ENCODE peak calls at places on chromosomes 16 and 17, in four cellular contexts. M, X, N and D are unnamed samples.

GRCh38 chr17:28057731-28058246 is 15.3 kb downstream of the NLK start:
- DNase-seq in M (no peak), X (no peak), N (peak), D (no peak)

GRCh38 chr17:50955160-50955559 is 89.0 kb upstream of the TOB1 start:
- DNase-seq in M (no peak), X (no peak), N (no peak), D (no peak)

GRCh38 chr17:1703063-1703462 is 7.1 kb downstream of the TLCD2 start:
- DNase-seq in M (no peak), X (no peak), N (no peak), D (no peak)

GRCh38 chr16:11835891-11836652 is 15.3 kb downstream of the RSL1D1 start:
- DNase-seq in M (no peak), X (no peak), N (no peak), D (no peak)

GRCh38 chr17:2054262-2054739 is 602 bp upstream of the HIC1 start:
- DNase-seq in M (no peak), X (peak), N (no peak), D (no peak)

GRCh38 chr17:9520649-9521435 is 54.8 kb downstream of the STX8 start:
- DNase-seq in M (no peak), X (no peak), N (no peak), D (no peak)

GRCh38 chr16:51110618-51111234 is 40.3 kb downstream of the SALL1 start:
- DNase-seq in M (no peak), X (no peak), N (no peak), D (no peak)

GRCh38 chr16:73047536-73048291 is at the start of gene ZFHX3:
- DNase-seq in M (no peak), X (no peak), N (peak), D (peak)

GRCh38 chr17:79002796-79003593 is 6.6 kb downstream of the CANT1 start:
- DNase-seq in M (no peak), X (no peak), N (no peak), D (no peak)

GRCh38 chr16:58449306-58449705 is 50.6 kb upstream of the NDRG4 start:
- DNase-seq in M (no peak), X (no peak), N (no peak), D (no peak)

GRCh38 chr17:8003594-8004181 is 1.3 kb downstream of the GUCY2D start:
- DNase-seq in M (no peak), X (no peak), N (no peak), D (peak)

GRCh38 chr17:31673076-31673475 is 186.0 kb downstream of the COPRS start:
- DNase-seq in M (no peak), X (no peak), N (no peak), D (no peak)

GRCh38 chr17:19978206-19978802 is 676 bp upstream of the AKAP10 start:
- DNase-seq in M (no peak), X (no peak), N (no peak), D (no peak)

GRCh38 chr16:11621920-11622651 is 35.4 kb upstream of the LITAF start:
- DNase-seq in M (no peak), X (no peak), N (no peak), D (no peak)

GRCh38 chr16:81703177-81704155 is 75.6 kb upstream of the PLCG2 start:
- DNase-seq in M (no peak), X (no peak), N (no peak), D (no peak)

GRCh38 chr17:72931163-72931562 is 161.3 kb downstream of the SLC39A11 start:
- DNase-seq in M (no peak), X (no peak), N (no peak), D (no peak)

GRCh38 chr17:16873654-16874035 is 98.3 kb downstream of the TNFRSF13B start:
- DNase-seq in M (no peak), X (no peak), N (no peak), D (no peak)

GRCh38 chr17:76547183-76547641 is 7.4 kb downstream of the PRCD start:
- DNase-seq in M (peak), X (peak), N (peak), D (peak)

GRCh38 chr17:9247401-9247938 is 226.2 kb downstream of the NTN1 start:
- DNase-seq in M (no peak), X (no peak), N (no peak), D (no peak)

GRCh38 chr16:82882982-82883863 is 256.5 kb downstream of the CDH13 start:
- DNase-seq in M (no peak), X (no peak), N (no peak), D (no peak)

GRCh38 chr16:29815032-29815721 is 775 bp upstream of the PAGR1 start:
- DNase-seq in M (no peak), X (no peak), N (no peak), D (peak)

GRCh38 chr17:43559161-43559816 is 13.1 kb upstream of the ETV4 start:
- DNase-seq in M (no peak), X (no peak), N (peak), D (no peak)

GRCh38 chr16:75257886-75258806 is 6.7 kb upstream of the BCAR1 start:
- DNase-seq in M (no peak), X (no peak), N (no peak), D (peak)

GRCh38 chr17:78442648-78443128 is 64.2 kb downstream of the PGS1 start:
- DNase-seq in M (no peak), X (no peak), N (no peak), D (no peak)

GRCh38 chr16:20944861-20945390 is 44.4 kb downstream of the LYRM1 start:
- DNase-seq in M (peak), X (no peak), N (peak), D (no peak)

GRCh38 chr17:37177234-37177633 is 198.6 kb upstream of the C17orf78 start:
- DNase-seq in M (no peak), X (no peak), N (no peak), D (no peak)

GRCh38 chr16:27463741-27464662 is 62.0 kb downstream of the IL21R start:
- DNase-seq in M (no peak), X (no peak), N (no peak), D (no peak)

GRCh38 chr17:44222112-44222869 is 2.8 kb upstream of the UBTF start:
- DNase-seq in M (peak), X (no peak), N (peak), D (peak)

GRCh38 chr17:55818026-55818425 is 67.2 kb downstream of the PCTP start:
- DNase-seq in M (no peak), X (no peak), N (no peak), D (no peak)

GRCh38 chr17:44934745-44935105 is 12.8 kb downstream of the KIF18B start:
- DNase-seq in M (no peak), X (no peak), N (no peak), D (no peak)

GRCh38 chr17:40062347-40063033 is at the start of gene THRA:
- DNase-seq in M (peak), X (peak), N (no peak), D (peak)

GRCh38 chr17:72466199-72466598 is 345.4 kb downstream of the SOX9 start:
- DNase-seq in M (no peak), X (no peak), N (peak), D (no peak)

GRCh38 chr16:7405166-7405565 is 72.5 kb downstream of the RBFOX1 start:
- DNase-seq in M (no peak), X (peak), N (peak), D (no peak)

DNA sequence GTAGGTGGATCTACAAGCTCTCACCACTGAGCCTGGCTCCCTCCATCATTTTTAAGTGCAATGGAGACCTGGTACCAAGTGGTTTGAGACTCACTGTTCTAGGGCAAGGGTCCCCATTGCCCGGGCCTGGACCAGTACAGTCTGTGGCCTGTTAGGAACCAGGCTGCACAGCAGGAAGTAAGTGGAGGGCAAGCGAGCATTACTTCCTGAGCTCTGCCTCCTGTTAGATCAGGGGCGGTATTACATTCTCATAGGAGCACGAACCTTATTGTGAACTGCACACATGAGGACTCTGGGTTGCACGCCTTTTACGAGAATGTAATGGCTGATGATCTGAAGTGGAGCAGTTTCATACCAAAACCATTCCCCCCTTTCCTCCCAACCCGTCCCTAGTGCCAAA is 6.8 kb upstream of the ZNF594 start:
- DNase-seq in M (no peak), X (no peak), N (no peak), D (no peak)
- TF ChIP-seq ELF4 in M (no peak), X (no peak), N (no peak), D (no peak)

DNA sequence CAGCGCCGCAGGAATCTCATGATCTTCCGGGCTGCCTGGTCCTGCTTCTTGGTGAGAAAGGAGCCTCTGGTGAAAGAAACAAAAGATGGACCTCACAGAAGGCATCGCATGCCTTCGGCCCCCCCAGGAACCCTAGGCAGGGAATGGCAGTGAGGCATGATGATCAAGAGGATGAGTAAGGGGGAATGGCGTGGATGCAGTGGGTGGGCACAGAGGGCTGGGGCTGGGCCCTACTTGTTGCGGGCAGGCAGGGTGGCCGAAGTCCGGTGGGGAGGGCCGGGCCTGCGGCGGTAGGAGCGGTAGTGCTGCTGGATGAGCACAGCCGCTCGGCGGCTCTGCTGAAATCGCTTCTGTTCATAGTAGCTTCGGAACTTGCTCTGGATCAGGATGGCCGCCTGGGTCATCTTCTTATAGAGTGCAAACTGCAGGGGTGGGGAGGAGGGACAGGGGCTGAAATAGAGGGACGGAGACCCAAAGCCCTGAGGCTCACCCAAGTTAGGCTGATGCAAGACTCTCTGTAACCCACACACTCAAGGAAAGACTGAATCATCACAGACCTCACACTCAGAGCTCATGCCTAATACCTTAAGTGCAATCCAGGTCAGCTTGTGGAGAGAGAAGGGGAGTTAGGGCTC is 1.4 kb upstream of the SPAG7 start:
- DNase-seq in M (no peak), X (no peak), N (no peak), D (no peak)
- TF ChIP-seq ELF4 in M (no peak), X (no peak), N (no peak), D (no peak)

GRCh38 chr16:10539256-10539655 is 41.1 kb downstream of the EMP2 start:
- DNase-seq in M (no peak), X (no peak), N (no peak), D (no peak)
- TF ChIP-seq ELF4 in M (no peak), X (no peak), N (no peak), D (no peak)

GRCh38 chr16:70778901-70779309 is 22.1 kb downstream of the VAC14 start:
- DNase-seq in M (no peak), X (peak), N (peak), D (peak)
- TF ChIP-seq ELF4 in M (no peak), X (no peak), N (no peak), D (no peak)

DNA sequence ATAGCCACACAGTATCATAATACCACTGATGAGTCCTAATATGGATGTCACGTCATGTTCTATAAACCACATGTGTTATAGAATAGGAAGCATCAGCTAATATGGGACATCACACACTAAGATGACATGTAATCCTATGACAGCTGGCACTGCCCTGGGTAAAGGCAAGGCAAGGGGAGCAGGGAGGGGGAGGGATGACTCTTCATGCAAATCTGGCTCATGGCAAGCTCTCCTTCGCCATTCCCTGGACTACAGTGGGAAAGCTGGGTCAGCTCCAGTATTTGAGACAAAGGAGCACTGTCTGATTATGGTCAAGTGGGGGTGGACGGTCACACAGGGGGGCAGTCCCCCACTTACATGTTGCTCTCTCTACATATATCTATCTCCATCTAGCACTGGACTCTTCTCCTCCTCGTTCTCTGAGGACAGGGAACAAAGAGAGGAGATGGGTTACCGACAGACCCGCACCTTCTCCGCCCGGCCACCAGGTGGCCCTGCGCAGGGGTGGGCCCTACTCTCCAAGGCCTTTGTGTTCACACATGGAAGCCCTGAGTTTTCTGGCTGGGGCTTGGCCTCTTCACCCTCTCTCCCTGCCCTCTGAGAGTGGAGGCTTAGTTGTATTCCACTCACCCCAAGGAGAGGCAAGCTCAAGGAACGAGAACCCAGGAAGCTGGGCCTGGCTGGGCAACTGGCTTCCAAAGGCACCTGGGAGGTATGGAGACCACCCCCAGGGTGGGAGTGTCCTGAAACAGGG is 23.4 kb upstream of the MPO start:
- DNase-seq in M (peak), X (peak), N (peak), D (peak)
- TF ChIP-seq ELF4 in M (no peak), X (no peak), N (no peak), D (no peak)

GRCh38 chr16:68035227-68035626 is 12.1 kb downstream of the DUS2 start:
- DNase-seq in M (no peak), X (no peak), N (no peak), D (no peak)

GRCh38 chr16:68033101-68033500 is 10.0 kb downstream of the DUS2 start:
- DNase-seq in M (no peak), X (no peak), N (no peak), D (no peak)

GRCh38 chr16:68028996-68029395 is 5.9 kb downstream of the DUS2 start:
- DNase-seq in M (no peak), X (no peak), N (no peak), D (no peak)

DNA sequence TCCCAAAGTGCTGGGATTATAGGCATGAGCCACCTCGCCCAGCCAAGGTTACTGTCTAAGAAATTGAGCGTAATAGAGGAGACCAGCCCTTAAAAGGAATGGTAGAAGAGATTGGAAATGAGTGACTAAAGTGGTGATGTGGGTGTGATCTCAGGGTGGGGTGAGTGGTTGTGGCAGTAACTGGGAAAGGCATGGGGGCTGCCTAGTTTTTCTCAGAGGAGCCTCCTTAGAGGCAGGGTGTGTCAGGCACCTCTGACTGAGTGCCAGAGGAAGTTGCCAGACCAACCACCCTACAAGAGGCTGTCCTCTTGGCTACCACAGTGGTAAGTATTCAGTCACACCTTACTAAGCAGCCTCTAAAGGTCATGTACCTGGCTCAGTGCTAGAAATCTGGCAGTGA is 8.9 kb downstream of the DUS2 start:
- DNase-seq in M (no peak), X (no peak), N (no peak), D (no peak)
- TF ChIP-seq ELF4 in M (no peak), X (no peak), N (no peak), D (no peak)

GRCh38 chr16:3094289-3095027 is 4.6 kb downstream of the ZSCAN10 start:
- DNase-seq in M (peak), X (peak), N (peak), D (peak)
- TF ChIP-seq ELF4 in M (no peak), X (no peak), N (no peak), D (no peak)